ENCODE peak calls at places on chromosomes 12 and 14, in seven cellular contexts. F is NCI-H1092 treated with DMSO at 0.1 percent for 48 hours; H is 8988T; C is frontal cortex; D is stimulated activated CD4-positive, alpha-beta T cell treated with anti-CD3 and anti-CD28 coated beads, Interleukin-12 subunit alpha, Interleukin-12 subunit beta, amount 100 ng/mL, for 4 hours; R is HTR-8/SVneo; J is ovary. U is an unnamed sample.

GRCh38 chr12:90938451-90938850 is 16.5 kb downstream of the CCER1 start:
- DNase-seq in D (no peak), H (no peak), C (no peak), F (no peak), J (no peak), R (peak; percentile 45), U (no peak)

GRCh38 chr12:55664826-55665225 is 28.1 kb downstream of the OR10P1 start:
- DNase-seq in R (no peak), F (no peak), H (no peak), J (no peak), C (no peak), D (no peak), U (no peak)

GRCh38 chr12:104480826-104481457 is 24.2 kb downstream of the CHST11 start:
- DNase-seq in C (no peak), R (no peak), F (no peak), D (no peak), H (peak; percentile 29), J (no peak), U (no peak)

GRCh38 chr12:106133136-106134087 is 5.3 kb downstream of the NUAK1 start:
- DNase-seq in R (no peak), J (no peak), F (no peak), C (no peak), D (no peak), H (peak; percentile 66), U (no peak)

GRCh38 chr14:74960702-74961101 is 5.3 kb upstream of the PGF start:
- DNase-seq in R (no peak), H (no peak), F (no peak), J (no peak), D (no peak), C (no peak), U (no peak)

GRCh38 chr12:92603741-92604432 is 98.9 kb upstream of the PLEKHG7 start:
- DNase-seq in F (no peak), J (no peak), C (no peak), R (no peak), D (peak; percentile 14), H (no peak), U (no peak)

GRCh38 chr14:68906439-68906838 is 72.7 kb downstream of the ACTN1 start:
- DNase-seq in C (no peak), R (no peak), H (no peak), D (no peak), J (no peak), F (no peak), U (no peak)

GRCh38 chr12:116244001-116244400 is 33.5 kb downstream of the MED13L start:
- DNase-seq in R (no peak), C (no peak), J (no peak), H (no peak), F (no peak), D (no peak), U (no peak)

GRCh38 chr14:61891810-61892209 is 129.6 kb downstream of the SNAPC1 start:
- DNase-seq in J (no peak), F (no peak), H (no peak), R (peak; percentile 56), D (no peak), C (no peak), U (no peak)

GRCh38 chr12:72338437-72338836 is 66.3 kb downstream of the TRHDE start:
- DNase-seq in D (no peak), F (no peak), R (no peak), J (no peak), C (no peak), H (no peak), U (no peak)

GRCh38 chr14:55398679-55399078 is 13.0 kb downstream of the ATG14 start:
- DNase-seq in J (peak; percentile 44), C (no peak), D (no peak), H (no peak), R (peak; percentile 95), F (no peak), U (no peak)

GRCh38 chr12:131391399-131391798 is 319.5 kb upstream of the SFSWAP start:
- DNase-seq in F (no peak), C (no peak), H (no peak), J (no peak), R (no peak), D (no peak), U (no peak)

GRCh38 chr14:104647467-104648063 is 41.9 kb upstream of the INF2 start:
- DNase-seq in R (no peak), D (no peak), F (no peak), H (no peak), C (no peak), J (no peak), U (no peak)

GRCh38 chr12:80707830-80708534 is 548 bp downstream of the MYF6 start:
- DNase-seq in R (no peak), F (no peak), H (no peak), J (no peak), D (no peak), C (no peak), U (no peak)

GRCh38 chr12:3271639-3272038 is 194.5 kb downstream of the TSPAN9 start:
- DNase-seq in C (no peak), F (peak; percentile 29), H (no peak), R (no peak), D (no peak), J (no peak), U (no peak)

GRCh38 chr14:97975960-97976359 is 1178.8 kb downstream of the VRK1 start:
- DNase-seq in J (no peak), F (no peak), C (no peak), R (no peak), H (no peak), D (no peak), U (no peak)

GRCh38 chr12:65461017-65461416 is 182.5 kb downstream of the MSRB3 start:
- DNase-seq in J (no peak), C (no peak), F (no peak), D (no peak), R (no peak), H (no peak), U (no peak)

U was measured in NCI-H1930.